ENCODE peak calls at places on chromosomes 11 and 22, in ten cellular contexts. Y, B, A, K, V, D, W, M, L and S are unnamed samples.

GRCh38 chr22:44387486-44387885 is 74.7 kb upstream of the SHISAL1 start:
- DNase-seq in Y (no peak), B (no peak), A (no peak), K (no peak), V (no peak), D (no peak), W (no peak), M (no peak), L (no peak), S (no peak)

GRCh38 chr11:46977038-46977818 is 40.7 kb downstream of the CSTPP1 start:
- DNase-seq in Y (peak), B (no peak), A (no peak), K (peak), V (no peak), D (peak), W (no peak), M (no peak), L (peak), S (no peak)

GRCh38 chr11:92240946-92241345 is 16.3 kb downstream of the FAT3 start:
- DNase-seq in Y (no peak), B (no peak), A (no peak), K (peak), V (no peak), D (no peak), W (no peak), M (no peak), L (no peak), S (no peak)

GRCh38 chr11:93952082-93952780 is 68.9 kb upstream of the HEPHL1 start:
- DNase-seq in Y (peak), B (no peak), A (no peak), K (no peak), V (no peak), D (no peak), W (no peak), M (no peak), L (peak), S (no peak)

GRCh38 chr11:125300791-125301218 is 136.3 kb downstream of the PKNOX2 start:
- DNase-seq in Y (peak), B (peak), A (no peak), K (peak), V (peak), D (no peak), W (peak), M (peak), L (peak), S (peak)

GRCh38 chr11:102495161-102496042 is 35.1 kb downstream of the MMP7 start:
- DNase-seq in Y (peak), B (peak), A (peak), K (peak), V (peak), D (peak), W (peak), M (peak), L (peak), S (peak)

GRCh38 chr22:29563652-29564460 is 10.3 kb upstream of the THOC5 start:
- DNase-seq in Y (no peak), B (no peak), A (no peak), K (no peak), V (no peak), D (no peak), W (no peak), M (no peak), L (no peak), S (no peak)

GRCh38 chr11:106076421-106076922 is 675 bp downstream of the KBTBD3 start:
- DNase-seq in Y (peak), B (no peak), A (no peak), K (no peak), V (no peak), D (peak), W (no peak), M (no peak), L (no peak), S (no peak)

GRCh38 chr11:128941573-128942271 is 949 bp downstream of the TP53AIP1 start:
- DNase-seq in Y (no peak), B (no peak), A (no peak), K (no peak), V (peak), D (no peak), W (no peak), M (no peak), L (no peak), S (peak)

GRCh38 chr11:75925785-75926164 is 110.8 kb downstream of the UVRAG start:
- DNase-seq in Y (no peak), B (peak), A (no peak), K (no peak), V (peak), D (no peak), W (no peak), M (no peak), L (peak), S (peak)

GRCh38 chr11:71139516-71140205 is 112.7 kb downstream of the SHANK2 start:
- DNase-seq in Y (no peak), B (peak), A (no peak), K (no peak), V (peak), D (peak), W (no peak), M (no peak), L (peak), S (no peak)

GRCh38 chr22:42700901-42701300 is 19.8 kb downstream of the A4GALT start:
- DNase-seq in Y (no peak), B (no peak), A (no peak), K (no peak), V (no peak), D (no peak), W (no peak), M (no peak), L (no peak), S (no peak)

GRCh38 chr22:42700355-42700754 is 20.3 kb downstream of the A4GALT start:
- DNase-seq in Y (no peak), B (no peak), A (no peak), K (no peak), V (no peak), D (no peak), W (no peak), M (no peak), L (no peak), S (no peak)

GRCh38 chr22:42699953-42700352 is 20.7 kb downstream of the A4GALT start:
- DNase-seq in Y (no peak), B (no peak), A (no peak), K (no peak), V (no peak), D (no peak), W (no peak), M (no peak), L (no peak), S (no peak)

GRCh38 chr22:42697542-42698013 is 23.1 kb downstream of the A4GALT start:
- DNase-seq in Y (no peak), B (peak), A (no peak), K (peak), V (peak), D (no peak), W (peak), M (peak), L (peak), S (peak)

GRCh38 chr22:42699281-42699681 is 21.4 kb downstream of the A4GALT start:
- DNase-seq in Y (no peak), B (no peak), A (no peak), K (no peak), V (no peak), D (no peak), W (no peak), M (no peak), L (no peak), S (no peak)
- H3K27ac ChIP-seq in Y (no peak), B (no peak), A (no peak), K (no peak), V (no peak), D (no peak), W (peak), M (no peak), L (peak), S (no peak)

GRCh38 chr11:117769530-117769929 is 27.5 kb downstream of the DSCAML1 start:
- DNase-seq in Y (no peak), B (no peak), A (no peak), K (no peak), V (no peak), D (no peak), W (no peak), M (no peak), L (no peak), S (no peak)
- H3K27ac ChIP-seq in Y (no peak), B (no peak), A (no peak), K (no peak), V (no peak), D (peak), W (no peak), M (no peak), L (no peak), S (no peak)

GRCh38 chr11:65607614-65608426 is 6.2 kb downstream of the MAP3K11 start:
- DNase-seq in Y (no peak), B (no peak), A (no peak), K (no peak), V (no peak), D (no peak), W (no peak), M (no peak), L (no peak), S (no peak)
- H3K27ac ChIP-seq in Y (no peak), B (no peak), A (no peak), K (no peak), V (no peak), D (peak), W (no peak), M (no peak), L (peak), S (no peak)

DNA sequence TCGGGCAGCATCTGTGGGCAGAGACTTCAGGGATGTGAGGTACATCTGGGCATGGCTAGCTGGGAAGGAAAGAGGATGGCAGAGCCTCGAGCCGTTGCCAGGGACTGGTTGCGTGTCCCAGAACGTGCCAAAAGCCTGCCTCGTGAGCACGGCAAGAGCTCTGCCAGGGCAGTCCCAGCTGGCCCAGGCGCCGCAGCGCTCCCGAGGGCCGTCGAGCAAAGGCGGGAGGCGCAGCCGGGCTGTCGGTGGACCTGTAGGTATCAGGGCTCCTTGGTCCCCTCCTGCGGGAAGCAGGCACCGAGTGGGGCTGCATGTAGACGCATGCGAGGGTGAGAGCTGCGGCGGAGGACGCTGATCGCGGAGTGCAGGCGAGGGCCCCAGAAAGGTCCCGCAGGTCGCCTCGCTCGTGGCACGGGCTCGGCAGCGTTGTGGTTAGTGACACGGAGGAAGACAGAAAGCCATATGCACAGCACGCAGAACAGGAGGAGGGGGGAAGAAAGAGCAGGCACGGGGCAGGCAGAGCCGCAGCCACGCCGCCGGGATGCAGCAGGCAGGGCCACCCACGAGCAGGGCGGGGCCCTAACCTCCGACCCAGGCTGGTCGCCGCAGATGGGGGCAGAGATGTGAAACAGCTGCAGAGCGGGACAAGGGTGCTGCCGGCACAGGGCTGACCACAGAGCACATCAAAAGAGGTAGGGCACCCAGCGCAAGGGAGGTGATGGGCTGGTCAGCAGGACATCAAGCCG is 18.0 kb downstream of the LSP1 start:
- DNase-seq in Y (no peak), B (no peak), A (peak), K (no peak), V (no peak), D (no peak), W (no peak), M (no peak), L (no peak), S (no peak)
- H3K27ac ChIP-seq in Y (no peak), B (no peak), A (peak), K (no peak), V (no peak), D (no peak), W (peak), M (no peak), L (no peak), S (no peak)